ENCODE peak calls at places on chromosomes 11 and 22, in ten cellular contexts. Y is Panc1; J is fibroblast of the aortic adventitia; H is stimulated activated CD8-positive, alpha-beta memory T cell treated with anti-CD3 and anti-CD28 coated beads, Interleukin-12 subunit alpha, Interleukin-12 subunit beta, amount 100 ng/mL, for 4 hours; N is cardiac fibroblast; R is left cardiac atrium; U is pons; K is astrocyte of the spinal cord; L is glutamatergic neuron; Q is HCEC 1CT. I is an unnamed sample.

GRCh38 chr11:44766112-44766971 is 39.6 kb downstream of the TSPAN18 start:
- DNase-seq in Y (no peak), J (peak), H (no peak), N (peak), R (peak), U (no peak), K (peak), L (no peak), Q (peak), I (peak)

GRCh38 chr22:44702479-44703219 is 645 bp downstream of the PRR5 start:
- DNase-seq in Y (no peak), J (no peak), H (no peak), N (peak), R (no peak), U (no peak), K (no peak), L (peak), Q (no peak), I (no peak)

GRCh38 chr11:70108250-70108649 is 30.1 kb downstream of the ANO1 start:
- DNase-seq in Y (no peak), J (peak), H (no peak), N (no peak), R (no peak), U (no peak), K (peak), L (no peak), Q (no peak), I (no peak)

GRCh38 chr11:64146036-64146943 is 19.6 kb downstream of the MACROD1 start:
- DNase-seq in Y (no peak), J (peak), H (peak), N (peak), R (no peak), U (peak), K (no peak), L (peak), Q (no peak), I (peak)

GRCh38 chr11:67273260-67273990 is 7.2 kb downstream of the GRK2 start:
- DNase-seq in Y (no peak), J (no peak), H (no peak), N (no peak), R (peak), U (no peak), K (no peak), L (peak), Q (no peak), I (peak)

GRCh38 chr11:1387521-1387920 is 2.2 kb upstream of the BRSK2 start:
- DNase-seq in Y (no peak), J (no peak), H (no peak), N (no peak), R (no peak), U (no peak), K (no peak), L (no peak), Q (no peak), I (no peak)

GRCh38 chr22:36201630-36202312 is at the start of gene APOL4:
- DNase-seq in Y (no peak), J (peak), H (no peak), N (peak), R (peak), U (no peak), K (no peak), L (no peak), Q (no peak), I (peak)

GRCh38 chr11:93481279-93481678 is 61.9 kb downstream of the SMCO4 start:
- DNase-seq in Y (no peak), J (no peak), H (no peak), N (no peak), R (no peak), U (no peak), K (no peak), L (no peak), Q (no peak), I (no peak)

GRCh38 chr11:110679323-110679980 is 32.8 kb downstream of the ARHGAP20 start:
- DNase-seq in Y (no peak), J (peak), H (no peak), N (no peak), R (no peak), U (no peak), K (peak), L (no peak), Q (peak), I (no peak)

GRCh38 chr11:81975261-81975900 is 758.3 kb downstream of the FAM181B start:
- DNase-seq in Y (no peak), J (peak), H (no peak), N (no peak), R (no peak), U (no peak), K (no peak), L (no peak), Q (no peak), I (no peak)

GRCh38 chr11:78940500-78941225 is 366.0 kb upstream of the NARS2 start:
- DNase-seq in Y (no peak), J (no peak), H (no peak), N (no peak), R (no peak), U (no peak), K (no peak), L (peak), Q (no peak), I (peak)

GRCh38 chr22:43544282-43544673 is 132.5 kb downstream of the MPPED1 start:
- DNase-seq in Y (no peak), J (no peak), H (no peak), N (no peak), R (no peak), U (no peak), K (no peak), L (no peak), Q (no peak), I (no peak)

GRCh38 chr11:114482114-114482513 is 42.8 kb downstream of the REXO2 start:
- DNase-seq in Y (no peak), J (peak), H (no peak), N (peak), R (no peak), U (no peak), K (no peak), L (no peak), Q (no peak), I (no peak)

GRCh38 chr11:62558669-62559068 is 12.1 kb upstream of the AHNAK start:
- DNase-seq in Y (no peak), J (no peak), H (no peak), N (no peak), R (peak), U (no peak), K (no peak), L (no peak), Q (no peak), I (no peak)

GRCh38 chr11:128488471-128488870 is 98.9 kb downstream of the ETS1 start:
- DNase-seq in Y (no peak), J (peak), H (no peak), N (peak), R (no peak), U (no peak), K (peak), L (no peak), Q (peak), I (no peak)

GRCh38 chr11:43788394-43788793 is 92.2 kb upstream of the ALKBH3 start:
- DNase-seq in Y (no peak), J (no peak), H (no peak), N (no peak), R (no peak), U (no peak), K (no peak), L (peak), Q (no peak), I (no peak)

GRCh38 chr11:76672431-76673163 is 2.0 kb upstream of the LRRC32 start:
- DNase-seq in Y (no peak), J (no peak), H (peak), N (peak), R (no peak), U (no peak), K (no peak), L (no peak), Q (no peak), I (no peak)

GRCh38 chr22:50599816-50600454 is 658 bp upstream of the MAPK8IP2 start:
- DNase-seq in Y (no peak), J (peak), H (no peak), N (peak), R (peak), U (no peak), K (no peak), L (peak), Q (no peak), I (peak)

GRCh38 chr22:46057206-46057605 is 80.2 kb upstream of the WNT7B start:
- DNase-seq in Y (no peak), J (peak), H (no peak), N (no peak), R (peak), U (peak), K (peak), L (no peak), Q (peak), I (no peak)

GRCh38 chr11:112605093-112605666 is 344.5 kb upstream of the PLET1 start:
- DNase-seq in Y (no peak), J (peak), H (no peak), N (no peak), R (no peak), U (peak), K (peak), L (no peak), Q (no peak), I (no peak)

GRCh38 chr11:2563216-2564007 is 118.6 kb downstream of the KCNQ1 start:
- DNase-seq in Y (no peak), J (no peak), H (no peak), N (no peak), R (no peak), U (no peak), K (no peak), L (peak), Q (no peak), I (peak)

GRCh38 chr11:84117394-84117793 is 831.2 kb upstream of the CCDC90B start:
- DNase-seq in Y (no peak), J (peak), H (no peak), N (peak), R (no peak), U (no peak), K (peak), L (no peak), Q (no peak), I (no peak)